ENCODE peak calls at places on chromosomes 11 and 22, in seven cellular contexts. A is psoas muscle, Z is BE2C, H is PC-3, U is breast epithelium, X is tibial nerve, G is cardiac muscle cell. E is an unnamed sample.

GRCh38 chr11:62757846-62758788 is 3.3 kb upstream of the POLR2G start:
- DNase-seq in A (no peak), Z (no peak), H (no peak), U (no peak), X (no peak), G (no peak), E (no peak)

GRCh38 chr11:102007567-102008437 is 39.4 kb upstream of the CFAP300 start:
- DNase-seq in A (no peak), Z (no peak), H (peak; percentile 96), U (no peak), X (no peak), G (peak; percentile 66), E (no peak)

GRCh38 chr11:120186799-120187591 is 23.8 kb upstream of the OAF start:
- DNase-seq in A (peak; percentile 56), Z (no peak), H (peak; percentile 44), U (no peak), X (no peak), G (peak; percentile 37), E (no peak)

GRCh38 chr11:125871391-125872137 is 15.9 kb upstream of the HYLS1 start:
- DNase-seq in A (no peak), Z (peak; percentile 72), H (peak; percentile 48), U (no peak), X (no peak), G (peak; percentile 71), E (peak; percentile 38)

GRCh38 chr22:31443516-31443915 is 44.1 kb downstream of the DRG1 start:
- DNase-seq in A (no peak), Z (no peak), H (no peak), U (no peak), X (no peak), G (no peak), E (no peak)

GRCh38 chr11:12696911-12697581 is 22.8 kb downstream of the TEAD1 start:
- DNase-seq in A (no peak), Z (no peak), H (peak; percentile 85), U (no peak), X (no peak), G (no peak), E (no peak)

GRCh38 chr22:46769191-46769675 is 6.8 kb downstream of the TBC1D22A start:
- DNase-seq in A (peak; percentile 84), Z (peak; percentile 47), H (no peak), U (no peak), X (no peak), G (no peak), E (no peak)

GRCh38 chr11:1574256-1575242 is 2.5 kb upstream of the DUSP8 start:
- DNase-seq in A (peak; percentile 77), Z (peak; percentile 44), H (peak; percentile 59), U (no peak), X (no peak), G (peak; percentile 47), E (peak; percentile 81)

GRCh38 chr11:26276798-26277424 is 55.0 kb upstream of the ANO3 start:
- DNase-seq in A (no peak), Z (peak; percentile 37), H (peak; percentile 79), U (no peak), X (peak; percentile 64), G (peak; percentile 79), E (peak; percentile 75)

GRCh38 chr22:49703391-49703926 is 124.2 kb downstream of the BRD1 start:
- DNase-seq in A (no peak), Z (no peak), H (no peak), U (no peak), X (no peak), G (no peak), E (no peak)

GRCh38 chr22:49699928-49700498 is 127.7 kb downstream of the BRD1 start:
- DNase-seq in A (no peak), Z (no peak), H (no peak), U (no peak), X (no peak), G (no peak), E (no peak)

GRCh38 chr22:49703990-49704344 is 123.7 kb downstream of the BRD1 start:
- DNase-seq in A (no peak), Z (no peak), H (no peak), U (no peak), X (no peak), G (no peak), E (no peak)

GRCh38 chr22:49701380-49702067 is 126.1 kb downstream of the BRD1 start:
- DNase-seq in A (no peak), Z (no peak), H (peak; percentile 5), U (no peak), X (no peak), G (no peak), E (no peak)

GRCh38 chr22:49702068-49702397 is 125.6 kb downstream of the BRD1 start:
- DNase-seq in A (no peak), Z (no peak), H (no peak), U (no peak), X (no peak), G (no peak), E (no peak)
- TF ChIP-seq CTCF in A (no peak), Z (no peak), H (no peak), U (no peak), X (no peak), G (no peak), E (no peak)

GRCh38 chr11:84398017-84398626 is 1112.0 kb upstream of the CCDC90B start:
- DNase-seq in A (no peak), Z (peak; percentile 59), H (peak; percentile 52), U (no peak), X (no peak), G (peak; percentile 51), E (no peak)
- TF ChIP-seq CTCF in A (no peak), Z (peak; percentile 85), H (peak; percentile 66), U (peak; percentile 9), X (no peak), G (peak; percentile 49), E (peak; percentile 48)

DNA sequence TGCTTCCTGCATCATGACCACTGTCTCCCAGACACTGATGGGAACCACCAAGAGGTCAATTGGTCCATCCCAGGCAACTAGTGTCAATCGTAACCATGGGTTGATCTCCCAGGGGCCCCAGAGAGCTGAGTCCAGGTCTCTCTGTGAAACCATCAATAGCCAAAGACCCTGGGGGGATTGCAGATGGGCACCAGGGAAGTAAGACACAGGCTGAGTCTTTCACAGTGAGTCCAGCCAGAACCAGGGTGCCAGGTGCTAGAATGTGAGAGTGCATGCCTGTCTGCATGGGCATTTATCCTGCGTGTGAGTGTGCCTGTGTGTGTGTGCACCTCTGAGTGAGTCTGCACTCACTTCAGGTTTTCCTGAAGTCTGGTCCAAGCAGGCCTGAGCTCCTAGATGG is 45.3 kb upstream of the TTC12 start:
- DNase-seq in A (no peak), Z (no peak), H (no peak), U (no peak), X (no peak), G (no peak), E (no peak)
- TF ChIP-seq CTCF in A (no peak), Z (no peak), H (no peak), U (no peak), X (no peak), G (no peak), E (no peak)

DNA sequence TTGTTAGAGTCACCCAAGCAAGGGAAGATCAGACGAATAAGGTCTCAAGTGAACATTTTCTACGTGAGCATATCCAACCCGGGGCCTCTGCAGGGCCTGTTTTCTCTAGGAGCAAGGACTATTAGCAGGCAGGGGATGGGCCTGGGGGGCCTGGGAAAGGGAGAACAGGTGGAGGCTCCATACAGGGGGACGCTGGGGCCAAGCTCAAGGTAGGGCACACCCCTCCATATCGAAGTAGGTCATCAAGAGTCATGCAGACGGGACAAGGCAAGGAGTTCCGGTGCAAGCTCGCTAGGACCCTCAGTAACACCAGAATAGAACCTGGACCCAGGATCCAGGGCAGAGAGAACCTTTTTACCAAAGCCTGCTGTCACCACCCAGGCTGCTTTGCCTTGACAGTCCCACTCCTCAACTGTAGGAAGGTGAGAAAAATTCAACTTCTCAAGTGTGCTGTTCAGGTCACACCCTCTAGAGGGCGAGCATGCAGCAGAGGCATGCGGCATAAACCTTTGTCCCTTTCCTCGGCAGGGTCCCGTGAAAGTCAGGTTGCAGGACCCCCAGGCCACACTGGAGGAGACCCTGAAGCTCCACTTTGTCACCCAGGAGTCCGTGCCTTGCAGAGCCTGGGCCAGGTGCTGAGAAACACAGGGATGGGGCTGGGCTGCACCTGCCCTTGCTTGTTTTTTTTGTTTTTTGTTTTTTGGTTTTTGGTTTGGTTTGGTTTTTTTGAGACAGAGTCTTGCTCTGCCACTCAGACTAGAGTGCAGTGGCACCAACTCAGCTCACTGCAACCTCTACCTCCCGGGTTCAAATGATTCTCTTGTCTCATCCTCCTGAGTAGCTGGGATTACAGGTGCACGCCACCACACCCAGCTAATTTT is 8.6 kb upstream of the APOBEC3B start:
- DNase-seq in A (peak; percentile 46), Z (peak; percentile 66), H (peak; percentile 55), U (no peak), X (peak; percentile 40), G (peak; percentile 40), E (peak; percentile 69)
- TF ChIP-seq CTCF in A (peak; percentile 38), Z (peak; percentile 93), H (peak; percentile 80), U (peak; percentile 68), X (peak; percentile 87), G (peak; percentile 86), E (peak; percentile 91)

DNA sequence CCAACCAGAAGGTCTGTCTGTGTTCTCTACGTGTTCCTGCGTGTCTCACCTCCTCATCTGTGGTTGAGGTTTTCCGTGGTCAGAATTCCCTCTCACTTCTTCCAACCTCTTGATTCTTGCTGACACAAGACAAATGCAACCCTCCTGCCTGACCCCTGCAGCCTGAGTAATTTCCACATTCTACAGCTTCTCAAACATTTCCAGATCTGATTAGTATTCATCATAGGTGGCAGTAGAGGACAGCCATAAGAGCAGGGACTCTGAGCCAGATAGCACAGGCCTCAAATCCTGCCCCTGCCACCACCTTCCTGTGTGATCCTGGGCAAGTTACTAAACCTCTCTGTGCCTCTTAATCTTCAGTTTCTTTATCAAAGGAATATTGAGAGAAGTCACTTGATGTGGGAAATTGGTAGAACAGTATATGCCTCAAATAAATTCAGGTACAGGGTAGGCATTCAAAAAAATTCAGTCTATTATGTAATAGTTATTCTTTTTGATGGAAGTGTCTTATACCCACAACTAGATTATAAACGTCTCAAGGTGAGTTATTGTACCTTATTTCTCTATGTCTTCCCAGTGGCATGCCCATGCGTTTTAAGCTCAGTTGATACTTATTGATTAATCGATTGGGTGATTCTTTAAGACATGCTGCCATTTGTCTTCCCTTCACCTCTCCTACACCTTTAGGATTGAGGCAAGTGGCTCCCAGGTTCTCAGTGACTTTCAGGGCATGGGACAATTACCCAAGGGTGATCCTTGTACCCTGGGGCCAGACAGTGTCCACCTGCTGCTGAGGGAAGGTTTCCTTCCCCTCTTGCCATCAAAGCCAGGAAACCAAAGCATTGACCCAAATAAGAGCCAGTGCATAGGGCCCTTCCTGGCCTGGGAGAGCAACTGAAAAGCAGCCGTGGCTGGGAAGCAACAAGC is 19.6 kb downstream of the POU2AF1 start:
- DNase-seq in A (no peak), Z (no peak), H (no peak), U (no peak), X (no peak), G (no peak), E (no peak)
- TF ChIP-seq CTCF in A (no peak), Z (no peak), H (peak; percentile 29), U (no peak), X (no peak), G (no peak), E (no peak)

DNA sequence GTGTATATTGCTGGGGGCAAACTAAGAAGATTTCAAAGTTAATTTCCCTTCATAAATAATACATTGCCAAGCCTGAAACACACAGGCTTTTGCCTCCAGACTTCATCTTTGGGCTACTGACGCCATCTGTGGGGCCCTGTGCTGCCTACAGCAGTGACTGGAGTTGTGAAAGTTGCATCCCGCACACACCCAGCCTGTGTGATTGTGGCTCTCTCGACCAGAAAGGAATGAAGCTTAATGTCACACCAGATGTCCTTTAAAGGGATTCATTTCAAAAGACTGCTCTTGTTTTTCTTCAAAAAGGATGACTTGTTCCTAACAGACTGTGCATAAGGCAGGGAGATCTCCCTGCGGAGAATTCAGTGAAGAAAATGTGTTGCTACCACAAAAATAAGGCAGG is 210.5 kb downstream of the FAM181B start:
- DNase-seq in A (no peak), Z (no peak), H (no peak), U (no peak), X (peak; percentile 15), G (no peak), E (peak; percentile 65)
- TF ChIP-seq CTCF in A (no peak), Z (peak; percentile 8), H (no peak), U (no peak), X (no peak), G (no peak), E (no peak)